ENCODE peak calls at places on chromosome 22, in ten cellular contexts. P is T-helper 2 cell; M is cardiac muscle cell; G is activated naive CD4-positive, alpha-beta T cell treated with anti-CD3 and anti-CD28 coated beads, Interleukin-2, amount 10 ng/mL, durations not matched to agents 7 days and 5 days; B is GM20000; N is HS-5; V is myocyte; W is AG08395; O is occipital lobe; L is A172. Z is an unnamed sample.

GRCh38 chr22:29635734-29636357 is 32.4 kb downstream of the NF2 start:
- DNase-seq in P (no peak), M (peak), G (no peak), B (peak), N (no peak), V (peak), W (peak), O (no peak), L (peak), Z (peak)

GRCh38 chr22:44473580-44473979 is 24.5 kb downstream of the RTL6 start:
- DNase-seq in P (no peak), M (no peak), G (no peak), B (no peak), N (no peak), V (no peak), W (no peak), O (no peak), L (no peak), Z (no peak)

GRCh38 chr22:47918936-47919505 is 1156.6 kb downstream of the TBC1D22A start:
- DNase-seq in P (no peak), M (no peak), G (no peak), B (no peak), N (no peak), V (no peak), W (no peak), O (no peak), L (no peak), Z (no peak)

GRCh38 chr22:39243443-39244072 is 1.2 kb downstream of the PDGFB start:
- DNase-seq in P (peak), M (no peak), G (no peak), B (peak), N (no peak), V (no peak), W (no peak), O (no peak), L (no peak), Z (no peak)

GRCh38 chr22:30969532-30970355 is 679 bp downstream of the TUG1 start:
- DNase-seq in P (peak), M (peak), G (peak), B (peak), N (no peak), V (no peak), W (peak), O (peak), L (peak), Z (peak)

GRCh38 chr22:30829901-30830550 is 135.4 kb downstream of the OSBP2 start:
- DNase-seq in P (no peak), M (peak), G (no peak), B (peak), N (peak), V (peak), W (peak), O (no peak), L (peak), Z (peak)

GRCh38 chr22:33883561-33883960 is 36.7 kb downstream of the LARGE1 start:
- DNase-seq in P (no peak), M (no peak), G (no peak), B (no peak), N (no peak), V (no peak), W (no peak), O (no peak), L (peak), Z (no peak)

GRCh38 chr22:44753189-44754042 is 1.0 kb downstream of the ARHGAP8 start:
- DNase-seq in P (no peak), M (peak), G (no peak), B (no peak), N (no peak), V (peak), W (peak), O (no peak), L (no peak), Z (peak)

GRCh38 chr22:25700996-25701815 is 40.8 kb upstream of the MYO18B start:
- DNase-seq in P (no peak), M (peak), G (no peak), B (no peak), N (no peak), V (peak), W (peak), O (peak), L (no peak), Z (peak)

GRCh38 chr22:49953027-49953679 is 7.4 kb upstream of the PIM3 start:
- DNase-seq in P (no peak), M (no peak), G (no peak), B (no peak), N (no peak), V (no peak), W (no peak), O (no peak), L (no peak), Z (no peak)

GRCh38 chr22:46452195-46453005 is 85.0 kb downstream of the CELSR1 start:
- DNase-seq in P (no peak), M (no peak), G (no peak), B (no peak), N (no peak), V (no peak), W (no peak), O (no peak), L (no peak), Z (no peak)

GRCh38 chr22:46106279-46107022 is 43.9 kb upstream of the PPARA start:
- DNase-seq in P (no peak), M (no peak), G (no peak), B (no peak), N (no peak), V (peak), W (no peak), O (no peak), L (no peak), Z (no peak)

GRCh38 chr22:46538816-46539163 is 1.4 kb upstream of the CELSR1 start:
- DNase-seq in P (no peak), M (peak), G (no peak), B (peak), N (no peak), V (no peak), W (peak), O (peak), L (peak), Z (peak)

GRCh38 chr22:30556388-30556787 is 9.8 kb upstream of the SEC14L6 start:
- DNase-seq in P (no peak), M (no peak), G (no peak), B (no peak), N (no peak), V (no peak), W (no peak), O (no peak), L (no peak), Z (no peak)

GRCh38 chr22:44710474-44711235 is 8.7 kb downstream of the PRR5 start:
- DNase-seq in P (peak), M (no peak), G (peak), B (peak), N (no peak), V (no peak), W (no peak), O (no peak), L (no peak), Z (no peak)

GRCh38 chr22:25673721-25674120 is 68.3 kb upstream of the MYO18B start:
- DNase-seq in P (no peak), M (no peak), G (no peak), B (no peak), N (no peak), V (no peak), W (no peak), O (no peak), L (no peak), Z (no peak)

GRCh38 chr22:22139364-22139763 is 105.2 kb upstream of the VPREB1 start:
- DNase-seq in P (no peak), M (no peak), G (no peak), B (no peak), N (no peak), V (no peak), W (no peak), O (no peak), L (no peak), Z (no peak)

GRCh38 chr22:38696606-38697005 is 4.1 kb downstream of the JOSD1 start:
- DNase-seq in P (no peak), M (peak), G (peak), B (no peak), N (peak), V (peak), W (peak), O (no peak), L (peak), Z (peak)

GRCh38 chr22:42991010-42991651 is 23.8 kb downstream of the PACSIN2 start:
- DNase-seq in P (no peak), M (peak), G (no peak), B (peak), N (peak), V (peak), W (peak), O (no peak), L (peak), Z (peak)

GRCh38 chr22:46522743-46523300 is 14.6 kb downstream of the CELSR1 start:
- DNase-seq in P (no peak), M (no peak), G (no peak), B (no peak), N (no peak), V (no peak), W (no peak), O (no peak), L (no peak), Z (no peak)

GRCh38 chr22:24953294-24954113 is 988 bp downstream of the KIAA1671 start:
- DNase-seq in P (no peak), M (no peak), G (peak), B (peak), N (no peak), V (no peak), W (no peak), O (no peak), L (no peak), Z (no peak)

GRCh38 chr22:34976474-34976873 is 89.5 kb upstream of the ISX start:
- DNase-seq in P (no peak), M (no peak), G (no peak), B (no peak), N (no peak), V (no peak), W (no peak), O (no peak), L (no peak), Z (no peak)

GRCh38 chr22:29979645-29980303 is 96.8 kb downstream of the MTMR3 start:
- DNase-seq in P (no peak), M (no peak), G (no peak), B (peak), N (no peak), V (no peak), W (peak), O (no peak), L (no peak), Z (no peak)

GRCh38 chr22:37566903-37567798 is 6.9 kb downstream of the CDC42EP1 start:
- DNase-seq in P (peak), M (peak), G (peak), B (peak), N (no peak), V (peak), W (peak), O (peak), L (peak), Z (peak)

GRCh38 chr22:49024775-49025440 is 802.8 kb downstream of the BRD1 start:
- DNase-seq in P (no peak), M (no peak), G (no peak), B (no peak), N (no peak), V (no peak), W (no peak), O (no peak), L (no peak), Z (no peak)

GRCh38 chr22:21082248-21082647 is 36.5 kb downstream of the LRRC74B start:
- DNase-seq in P (no peak), M (peak), G (no peak), B (no peak), N (no peak), V (peak), W (no peak), O (no peak), L (no peak), Z (peak)

GRCh38 chr22:29625090-29625825 is 21.8 kb downstream of the NF2 start:
- DNase-seq in P (no peak), M (peak), G (peak), B (peak), N (peak), V (peak), W (peak), O (no peak), L (peak), Z (peak)

GRCh38 chr22:17853066-17853465 is 78.8 kb upstream of the BID start:
- DNase-seq in P (no peak), M (no peak), G (no peak), B (no peak), N (no peak), V (peak), W (no peak), O (no peak), L (no peak), Z (no peak)

GRCh38 chr22:24146190-24146616 is 35.1 kb upstream of the SUSD2 start:
- DNase-seq in P (peak), M (peak), G (peak), B (peak), N (no peak), V (peak), W (peak), O (no peak), L (peak), Z (peak)

GRCh38 chr22:18108187-18108586 is 2.4 kb upstream of the TUBA8 start:
- DNase-seq in P (no peak), M (no peak), G (no peak), B (no peak), N (no peak), V (no peak), W (no peak), O (no peak), L (no peak), Z (no peak)

GRCh38 chr22:35863432-35863831 is 145.8 kb downstream of the APOL5 start:
- DNase-seq in P (no peak), M (no peak), G (no peak), B (no peak), N (no peak), V (peak), W (no peak), O (no peak), L (no peak), Z (no peak)

Z was measured in fibroblast of mammary gland.